ENCODE peak calls at places on chromosomes 6 and 20, in six cellular contexts. P, X, Y, F, R and H are unnamed samples.

GRCh38 chr20:44644384-44645131 is 6.9 kb downstream of the ADA start:
- DNase-seq in X (no peak), R (peak; percentile 70), Y (no peak), F (no peak), P (no peak), H (no peak)

GRCh38 chr6:147222160-147222838 is 18.1 kb downstream of the STXBP5 start:
- DNase-seq in R (no peak), Y (no peak), X (peak; percentile 30), P (peak; percentile 83), F (no peak), H (peak; percentile 47)

GRCh38 chr20:64045346-64046011 is 4.0 kb downstream of the SOX18 start:
- DNase-seq in P (no peak), Y (no peak), X (no peak), F (no peak), R (no peak), H (peak; percentile 49)

GRCh38 chr6:168574699-168575195 is 133.8 kb downstream of the SMOC2 start:
- DNase-seq in R (no peak), F (peak; percentile 21), Y (no peak), X (no peak), P (no peak), H (no peak)

GRCh38 chr6:89559487-89559886 is 79.1 kb downstream of the LYRM2 start:
- DNase-seq in Y (no peak), R (no peak), X (no peak), P (no peak), F (no peak), H (no peak)

GRCh38 chr6:54112171-54112650 is 968 bp downstream of the MLIP start:
- DNase-seq in R (no peak), Y (no peak), X (no peak), P (no peak), F (no peak), H (peak; percentile 91)

GRCh38 chr6:13929196-13929595 is 4.4 kb downstream of the RNF182 start:
- DNase-seq in P (no peak), Y (no peak), R (no peak), X (no peak), F (no peak), H (no peak)

GRCh38 chr6:118356686-118357085 is 191.4 kb upstream of the PLN start:
- DNase-seq in Y (no peak), F (no peak), R (no peak), P (no peak), X (no peak), H (no peak)

GRCh38 chr20:62549499-62550086 is 73.8 kb upstream of the GATA5 start:
- DNase-seq in F (no peak), R (no peak), Y (no peak), X (no peak), P (no peak), H (no peak)

GRCh38 chr6:30150151-30150550 is 10.9 kb downstream of the TRIM10 start:
- DNase-seq in F (no peak), R (no peak), X (no peak), Y (no peak), P (no peak), H (no peak)

GRCh38 chr6:14321992-14322772 is 204.6 kb downstream of the CD83 start:
- DNase-seq in P (no peak), X (no peak), F (peak; percentile 4), R (no peak), Y (no peak), H (no peak)

GRCh38 chr6:113172531-113172966 is 684.6 kb upstream of the MARCKS start:
- DNase-seq in R (no peak), Y (peak; percentile 10), X (no peak), P (no peak), F (no peak), H (peak; percentile 87)

DNA sequence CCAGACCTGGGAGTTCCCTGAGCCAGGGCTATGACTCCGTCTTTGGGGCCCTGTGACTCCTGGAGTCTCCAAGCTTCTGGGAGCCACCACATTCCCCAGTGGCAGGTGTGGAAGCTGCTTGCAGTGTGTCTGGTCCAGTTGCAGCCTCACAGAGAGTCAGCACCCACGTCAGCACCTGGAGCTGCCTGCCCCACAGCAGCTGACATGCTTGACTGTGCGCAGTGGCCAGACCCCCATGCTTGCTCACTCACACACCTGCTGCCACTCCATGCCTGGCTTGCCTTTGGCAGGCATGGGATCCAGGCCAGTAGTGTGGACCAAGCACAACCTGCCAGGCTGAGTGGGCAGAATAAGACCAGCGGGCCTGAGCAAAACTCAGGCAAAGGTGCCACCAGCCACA is 31.0 kb upstream of the ASIP start:
- DNase-seq in Y (no peak), X (no peak), R (no peak), F (no peak), P (no peak), H (no peak)
- H3K4me3 ChIP-seq in Y (no peak overlapping the region), X (no peak overlapping the region), R (no peak overlapping the region), F (no peak overlapping the region), P (no peak overlapping the region), H (no peak overlapping the region)

GRCh38 chr20:56429496-56429895 is 17.4 kb downstream of the CASS4 start:
- DNase-seq in X (no peak), P (peak; percentile 64), R (no peak), F (no peak), Y (no peak), H (peak; percentile 33)
- H3K9ac ChIP-seq in X (no peak overlapping the region), P (peak overlapping the region; percentile 57), R (no peak overlapping the region), F (no peak overlapping the region), Y (no peak overlapping the region), H (no peak overlapping the region)

DNA sequence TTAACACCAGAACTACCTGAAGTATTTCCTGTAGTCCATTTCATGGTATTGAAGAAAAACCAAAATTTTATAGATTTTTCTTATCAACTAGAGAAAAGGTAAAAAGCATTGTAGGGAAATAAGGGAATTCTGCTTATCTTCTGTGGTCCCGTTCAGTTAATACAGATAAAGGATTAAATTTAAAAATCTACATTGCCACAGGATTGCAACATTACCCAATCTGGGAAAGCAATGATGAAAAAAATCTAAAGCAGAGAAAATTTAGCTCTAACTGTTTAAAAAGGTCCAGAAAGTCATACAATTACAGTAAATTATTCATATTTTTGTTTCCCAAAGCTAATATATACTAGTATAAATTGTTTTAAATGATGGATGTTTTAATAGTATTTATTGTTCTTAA is 18.0 kb downstream of the POLH start:
- DNase-seq in X (no peak), R (no peak), F (no peak), P (no peak), Y (no peak), H (no peak)
- TF ChIP-seq POLR2AphosphoS5 in X (no peak), R (no peak), F (no peak), P (no peak), Y (no peak), H (no peak)

DNA sequence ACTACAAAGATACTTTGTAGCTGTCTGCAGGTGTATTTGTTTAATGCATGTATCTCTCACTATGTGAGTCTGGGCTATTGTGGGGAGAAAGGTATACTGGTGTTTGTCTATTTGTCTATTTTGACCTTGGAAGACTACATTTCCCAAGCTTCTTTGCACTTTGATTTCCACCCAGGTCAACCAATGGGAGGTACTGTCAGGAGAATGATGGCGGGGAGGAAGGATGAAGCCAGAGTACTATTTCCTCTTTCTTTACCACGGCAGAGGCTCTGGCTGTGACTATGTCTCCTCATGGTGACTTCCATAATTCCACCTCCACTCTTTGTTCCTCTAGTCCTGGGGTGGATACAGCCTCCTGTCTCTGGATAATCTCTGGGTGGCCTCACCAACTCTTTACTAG is 23.1 kb downstream of the LBP start:
- DNase-seq in P (peak; percentile 73), Y (peak; percentile 50), R (no peak), X (peak; percentile 47), F (peak; percentile 2), H (peak; percentile 12)
- H3K4me3 ChIP-seq in P (no peak overlapping the region), Y (no peak overlapping the region), R (no peak overlapping the region), X (no peak overlapping the region), F (no peak overlapping the region), H (no peak overlapping the region)

DNA sequence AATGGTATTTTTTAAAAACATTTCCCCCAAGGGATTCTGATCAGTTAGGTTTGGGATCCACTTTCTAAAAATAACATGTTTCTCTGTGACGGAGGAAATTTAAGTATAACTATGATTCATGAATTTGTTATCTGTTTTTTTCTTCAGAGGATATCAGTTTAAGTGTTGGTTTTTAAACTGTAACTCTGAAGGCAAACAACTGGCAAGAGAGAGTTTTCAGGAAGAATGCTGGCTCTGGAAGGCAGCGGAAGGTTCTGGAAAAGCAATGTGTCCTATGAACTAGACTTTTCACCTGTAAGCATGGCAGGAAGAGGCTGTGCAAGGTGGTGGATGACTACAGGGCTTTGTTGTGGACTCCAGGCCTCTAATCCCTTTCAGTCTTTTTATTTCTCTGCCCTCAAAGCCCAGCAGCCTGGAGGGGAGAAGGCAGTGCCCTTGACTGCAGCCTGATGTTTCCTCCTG is 153.1 kb downstream of the GMPR start:
- DNase-seq in F (no peak), Y (no peak), R (no peak), P (no peak), X (no peak), H (peak; percentile 35)
- H3K9ac ChIP-seq in F (no peak overlapping the region), Y (peak overlapping the region; percentile 32), R (no peak overlapping the region), P (no peak overlapping the region), X (no peak overlapping the region), H (no peak overlapping the region)

GRCh38 chr20:31516651-31517050 is 2.4 kb downstream of the HM13 start:
- DNase-seq in P (no peak), Y (no peak), R (no peak), F (no peak), X (no peak), H (no peak)
- TF ChIP-seq POLR2AphosphoS5 in P (no peak), Y (no peak), R (peak; percentile 14), F (no peak), X (no peak), H (no peak)

GRCh38 chr20:47758517-47759450 is 26.5 kb downstream of the SULF2 start:
- DNase-seq in P (no peak), X (peak; percentile 43), F (no peak), R (no peak), Y (no peak), H (no peak)
- H3K4me3 ChIP-seq in P (no peak overlapping the region), X (no peak overlapping the region), F (no peak overlapping the region), R (no peak overlapping the region), Y (no peak overlapping the region), H (no peak overlapping the region)

GRCh38 chr6:82953871-82954270 is 111.8 kb downstream of the UBE3D start:
- DNase-seq in R (no peak), Y (no peak), X (no peak), P (no peak), F (no peak), H (no peak)

GRCh38 chr6:82955841-82956240 is 109.8 kb downstream of the UBE3D start:
- DNase-seq in Y (no peak), X (no peak), R (no peak), P (no peak), F (no peak), H (no peak)

GRCh38 chr6:82954351-82954750 is 111.3 kb downstream of the UBE3D start:
- DNase-seq in X (no peak), R (no peak), F (no peak), P (no peak), Y (no peak), H (no peak)

GRCh38 chr6:82957171-82957894 is 108.3 kb downstream of the UBE3D start:
- DNase-seq in X (no peak), Y (peak; percentile 17), R (no peak), F (no peak), P (no peak), H (no peak)

GRCh38 chr6:82954937-82955577 is 110.6 kb downstream of the UBE3D start:
- DNase-seq in Y (no peak), X (no peak), F (no peak), P (no peak), R (no peak), H (no peak)
- H3K9ac ChIP-seq in Y (peak overlapping the region; percentile 20), X (no peak overlapping the region), F (no peak overlapping the region), P (no peak overlapping the region), R (no peak overlapping the region), H (no peak overlapping the region)